ENCODE peak calls at places on chromosomes 12 and 14, in ten cellular contexts. E is activated CD4-positive, CD25-positive, alpha-beta regulatory T cell treated with anti-CD3 and anti-CD28 coated beads, Interleukin-2, amount 50 U/mL, for 16 hours; O is fibroblast of pulmonary artery; W is brain microvascular endothelial cell; K is spleen; T is stimulated activated CD4-positive, alpha-beta T cell treated with anti-CD3 and anti-CD28 coated beads, Interleukin-2, amount 100 ng/mL, for 48 hours; B is RWPE1; F is ACHN; N is activated effector memory CD4-positive, alpha-beta T cell treated with Interleukin-2 at 50 U/mL for 16 hours; Z is kidney. A is an unnamed sample.

GRCh38 chr12:124508323-124509096 is 58.9 kb downstream of the NCOR2 start:
- DNase-seq in E (no peak), O (no peak), W (no peak), K (no peak), T (no peak), B (no peak), F (no peak), N (no peak), Z (peak), A (no peak)

GRCh38 chr12:107511292-107511691 is 174.3 kb upstream of the PWP1 start:
- DNase-seq in E (no peak), O (peak), W (no peak), K (no peak), T (no peak), B (no peak), F (no peak), N (no peak), Z (no peak), A (no peak)

GRCh38 chr14:39232554-39233415 is 930 bp upstream of the MIA2 start:
- DNase-seq in E (no peak), O (peak), W (peak), K (no peak), T (no peak), B (no peak), F (peak), N (no peak), Z (no peak), A (no peak)

GRCh38 chr14:88040141-88040540 is 35.2 kb downstream of the GPR65 start:
- DNase-seq in E (no peak), O (no peak), W (no peak), K (no peak), T (no peak), B (no peak), F (no peak), N (no peak), Z (no peak), A (no peak)

GRCh38 chr14:49549881-49550280 is 36.3 kb downstream of the RPS29 start:
- DNase-seq in E (no peak), O (no peak), W (peak), K (no peak), T (no peak), B (no peak), F (peak), N (no peak), Z (no peak), A (peak)

GRCh38 chr12:4116251-4117111 is 157.1 kb upstream of the CCND2 start:
- DNase-seq in E (no peak), O (peak), W (peak), K (no peak), T (no peak), B (peak), F (peak), N (no peak), Z (peak), A (no peak)

GRCh38 chr14:56002876-56003625 is 115.2 kb upstream of the PELI2 start:
- DNase-seq in E (no peak), O (no peak), W (no peak), K (peak), T (peak), B (no peak), F (no peak), N (peak), Z (no peak), A (no peak)

GRCh38 chr12:59459966-59460365 is 135.9 kb upstream of the SLC16A7 start:
- DNase-seq in E (no peak), O (peak), W (peak), K (no peak), T (no peak), B (peak), F (peak), N (no peak), Z (no peak), A (peak)

GRCh38 chr14:90381999-90382451 is 14.8 kb upstream of the CALM1 start:
- DNase-seq in E (no peak), O (no peak), W (no peak), K (no peak), T (no peak), B (no peak), F (no peak), N (no peak), Z (peak), A (no peak)

GRCh38 chr12:109461846-109462766 is 15.0 kb downstream of the KCTD10 start:
- DNase-seq in E (no peak), O (peak), W (peak), K (peak), T (no peak), B (peak), F (peak), N (no peak), Z (peak), A (no peak)

GRCh38 chr12:4009979-4010704 is 136.9 kb upstream of the PARP11 start:
- DNase-seq in E (no peak), O (no peak), W (no peak), K (no peak), T (no peak), B (no peak), F (peak), N (no peak), Z (no peak), A (no peak)

GRCh38 chr14:37864861-37865718 is 269.7 kb downstream of the TTC6 start:
- DNase-seq in E (no peak), O (peak), W (no peak), K (no peak), T (no peak), B (peak), F (no peak), N (no peak), Z (no peak), A (peak)

GRCh38 chr14:64692597-64693350 is 11.4 kb upstream of the PLEKHG3 start:
- DNase-seq in E (no peak), O (no peak), W (no peak), K (no peak), T (no peak), B (no peak), F (no peak), N (no peak), Z (no peak), A (no peak)

GRCh38 chr12:50979369-50980052 is 27.2 kb downstream of the HIGD1C start:
- DNase-seq in E (peak), O (no peak), W (no peak), K (no peak), T (no peak), B (no peak), F (no peak), N (no peak), Z (no peak), A (no peak)

GRCh38 chr12:124567035-124567672 is at the start of gene NCOR2:
- DNase-seq in E (no peak), O (no peak), W (no peak), K (peak), T (peak), B (no peak), F (peak), N (peak), Z (peak), A (no peak)

GRCh38 chr12:41564816-41565215 is 376.7 kb downstream of the PDZRN4 start:
- DNase-seq in E (no peak), O (no peak), W (no peak), K (no peak), T (no peak), B (no peak), F (no peak), N (no peak), Z (no peak), A (no peak)

GRCh38 chr14:37601849-37602248 is 6.4 kb downstream of the TTC6 start:
- DNase-seq in E (no peak), O (no peak), W (no peak), K (no peak), T (no peak), B (no peak), F (no peak), N (no peak), Z (no peak), A (no peak)

GRCh38 chr12:78034025-78034424 is 203.3 kb downstream of the NAV3 start:
- DNase-seq in E (no peak), O (peak), W (peak), K (no peak), T (no peak), B (no peak), F (no peak), N (no peak), Z (no peak), A (no peak)

GRCh38 chr14:46250113-46250703 is 401.4 kb downstream of the RPL10L start:
- DNase-seq in E (no peak), O (peak), W (peak), K (no peak), T (no peak), B (peak), F (peak), N (no peak), Z (no peak), A (peak)

GRCh38 chr14:79352026-79352425 is 859.3 kb downstream of the DIO2 start:
- DNase-seq in E (no peak), O (peak), W (no peak), K (no peak), T (no peak), B (no peak), F (no peak), N (no peak), Z (no peak), A (no peak)

GRCh38 chr12:46933947-46934346 is 108.2 kb upstream of the SLC38A4 start:
- DNase-seq in E (no peak), O (peak), W (peak), K (no peak), T (no peak), B (peak), F (peak), N (no peak), Z (no peak), A (no peak)

GRCh38 chr12:114938487-114939210 is 254.7 kb upstream of the TBX3 start:
- DNase-seq in E (no peak), O (no peak), W (no peak), K (no peak), T (no peak), B (no peak), F (no peak), N (no peak), Z (no peak), A (no peak)

GRCh38 chr14:101068293-101068957 is 164.9 kb upstream of the RTL1 start:
- DNase-seq in E (no peak), O (no peak), W (no peak), K (peak), T (no peak), B (no peak), F (no peak), N (no peak), Z (peak), A (no peak)

GRCh38 chr14:91968280-91968679 is 20.8 kb upstream of the FBLN5 start:
- DNase-seq in E (peak), O (no peak), W (no peak), K (no peak), T (no peak), B (no peak), F (no peak), N (peak), Z (no peak), A (no peak)

GRCh38 chr12:129413295-129413694 is 490.5 kb downstream of the TMEM132D start:
- DNase-seq in E (no peak), O (no peak), W (no peak), K (no peak), T (no peak), B (no peak), F (no peak), N (no peak), Z (no peak), A (no peak)

GRCh38 chr12:109173443-109174240 is 57.3 kb downstream of the ACACB start:
- DNase-seq in E (no peak), O (no peak), W (no peak), K (no peak), T (no peak), B (no peak), F (no peak), N (no peak), Z (no peak), A (no peak)

GRCh38 chr14:83883732-83884131 is 1646.2 kb upstream of the FLRT2 start:
- DNase-seq in E (no peak), O (no peak), W (no peak), K (no peak), T (no peak), B (no peak), F (no peak), N (no peak), Z (no peak), A (no peak)

GRCh38 chr14:54637829-54638446 is 71.0 kb downstream of the SAMD4A start:
- DNase-seq in E (no peak), O (peak), W (peak), K (no peak), T (no peak), B (no peak), F (no peak), N (no peak), Z (no peak), A (no peak)

GRCh38 chr12:25864287-25864686 is 94.2 kb upstream of the RASSF8 start:
- DNase-seq in E (no peak), O (no peak), W (no peak), K (no peak), T (no peak), B (no peak), F (no peak), N (no peak), Z (no peak), A (no peak)

GRCh38 chr14:100221419-100222218 is 17.3 kb upstream of the YY1 start:
- DNase-seq in E (peak), O (peak), W (peak), K (peak), T (peak), B (no peak), F (no peak), N (peak), Z (peak), A (no peak)

GRCh38 chr14:95527392-95528002 is 7.4 kb upstream of the GLRX5 start:
- DNase-seq in E (no peak), O (peak), W (peak), K (no peak), T (no peak), B (no peak), F (peak), N (no peak), Z (no peak), A (no peak)

GRCh38 chr12:50353869-50354593 is 42.4 kb downstream of the FAM186A start:
- DNase-seq in E (no peak), O (peak), W (no peak), K (no peak), T (no peak), B (no peak), F (peak), N (no peak), Z (no peak), A (no peak)

GRCh38 chr12:101945361-101946232 is 68.2 kb downstream of the DRAM1 start:
- DNase-seq in E (no peak), O (no peak), W (no peak), K (no peak), T (no peak), B (no peak), F (no peak), N (no peak), Z (no peak), A (no peak)

GRCh38 chr14:79016828-79017505 is 846.8 kb downstream of the NRXN3 start:
- DNase-seq in E (no peak), O (peak), W (peak), K (no peak), T (no peak), B (peak), F (peak), N (no peak), Z (no peak), A (peak)

GRCh38 chr12:40946612-40947194 is 241.4 kb upstream of the PDZRN4 start:
- DNase-seq in E (no peak), O (peak), W (no peak), K (no peak), T (no peak), B (peak), F (peak), N (no peak), Z (no peak), A (no peak)

GRCh38 chr12:27221625-27222387 is 22.3 kb upstream of the STK38L start:
- DNase-seq in E (no peak), O (no peak), W (no peak), K (no peak), T (no peak), B (no peak), F (no peak), N (no peak), Z (no peak), A (no peak)

GRCh38 chr12:24760606-24761378 is 188.1 kb downstream of the BCAT1 start:
- DNase-seq in E (no peak), O (no peak), W (no peak), K (no peak), T (no peak), B (no peak), F (no peak), N (no peak), Z (no peak), A (no peak)

GRCh38 chr14:103568952-103569351 is 6.2 kb downstream of the COA8 start:
- DNase-seq in E (no peak), O (no peak), W (no peak), K (no peak), T (no peak), B (no peak), F (no peak), N (no peak), Z (peak), A (no peak)

GRCh38 chr12:108685469-108686247 is 45.7 kb downstream of the CORO1C start:
- DNase-seq in E (no peak), O (peak), W (no peak), K (no peak), T (no peak), B (no peak), F (no peak), N (no peak), Z (no peak), A (no peak)

A was measured in epithelial cell of proximal tubule.